ENCODE peak calls at places on chromosomes 2 and 18, in seven cellular contexts. J, E, M, U, B, F and O are unnamed samples.

GRCh38 chr18:62438402-62438801 is 84.4 kb upstream of the ZCCHC2 start:
- DNase-seq in F (no peak), E (no peak), J (no peak), B (no peak), M (no peak), U (no peak), O (no peak)

GRCh38 chr18:23733895-23734294 is 44.6 kb downstream of the LAMA3 start:
- DNase-seq in J (no peak), E (no peak), F (no peak), U (no peak), B (no peak), M (no peak), O (no peak)

GRCh38 chr18:68414407-68414806 is 300.5 kb downstream of the TMX3 start:
- DNase-seq in U (no peak), B (no peak), J (no peak), F (no peak), E (no peak), M (no peak), O (no peak)

GRCh38 chr2:53970095-53970897 is 497 bp downstream of the PSME4 start:
- DNase-seq in U (peak; percentile 56), E (peak; percentile 22), J (peak; percentile 37), M (peak; percentile 32), B (peak; percentile 27), F (peak; percentile 34), O (peak; percentile 51)

GRCh38 chr2:197234792-197235191 is 75.8 kb downstream of the ANKRD44 start:
- DNase-seq in U (no peak), J (no peak), F (no peak), B (no peak), E (no peak), M (no peak), O (no peak)

GRCh38 chr2:195251221-195251620 is 405.8 kb upstream of the SLC39A10 start:
- DNase-seq in U (no peak), J (no peak), B (no peak), M (no peak), F (no peak), E (no peak), O (no peak)

GRCh38 chr2:106205488-106205887 is 11.4 kb upstream of the UXS1 start:
- DNase-seq in E (no peak), U (no peak), J (no peak), F (no peak), B (no peak), M (no peak), O (no peak)

GRCh38 chr2:238747557-238747956 is 100.3 kb upstream of the TWIST2 start:
- DNase-seq in U (no peak), M (no peak), E (no peak), F (no peak), B (no peak), J (no peak), O (no peak)

GRCh38 chr2:157190151-157190550 is 67.4 kb upstream of the GALNT5 start:
- DNase-seq in U (no peak), F (peak; percentile 82), J (no peak), B (no peak), E (no peak), M (no peak), O (no peak)

GRCh38 chr2:239866778-239867177 is 158.4 kb downstream of the NDUFA10 start:
- DNase-seq in E (no peak), F (no peak), U (no peak), B (no peak), J (no peak), M (no peak), O (no peak)

GRCh38 chr18:74682141-74682997 is 84.7 kb downstream of the ZNF407 start:
- DNase-seq in E (no peak), J (no peak), M (no peak), B (no peak), F (peak; percentile 38), U (no peak), O (peak; percentile 49)

GRCh38 chr18:43620936-43621335 is 343.6 kb upstream of the SYT4 start:
- DNase-seq in E (no peak), B (no peak), U (no peak), J (no peak), F (peak; percentile 37), M (peak; percentile 10), O (peak; percentile 54)

GRCh38 chr2:239609583-239610310 is 208.9 kb upstream of the HDAC4 start:
- DNase-seq in F (no peak), J (peak; percentile 20), U (no peak), E (no peak), B (no peak), M (no peak), O (no peak)

GRCh38 chr2:143792602-143793001 is 663.4 kb downstream of the ARHGAP15 start:
- DNase-seq in E (no peak), M (no peak), B (no peak), U (no peak), F (no peak), J (no peak), O (no peak)

GRCh38 chr2:37764739-37765138 is 93.3 kb upstream of the CDC42EP3 start:
- DNase-seq in F (peak; percentile 35), B (no peak), J (no peak), U (no peak), E (no peak), M (no peak), O (no peak)

GRCh38 chr2:239596792-239597191 is 196.0 kb upstream of the HDAC4 start:
- DNase-seq in U (no peak), E (no peak), F (no peak), J (no peak), B (no peak), M (no peak), O (no peak)

GRCh38 chr2:225367482-225367881 is 32.0 kb upstream of the NYAP2 start:
- DNase-seq in B (no peak), J (peak; percentile 31), U (no peak), F (no peak), M (no peak), E (no peak), O (no peak)

GRCh38 chr18:68445668-68446426 is 269.1 kb downstream of the TMX3 start:
- DNase-seq in F (no peak), B (no peak), J (no peak), M (no peak), U (no peak), E (no peak), O (no peak)

GRCh38 chr2:102100371-102101096 is 42.0 kb upstream of the IL1R1 start:
- DNase-seq in U (no peak), J (no peak), B (no peak), E (no peak), F (peak; percentile 96), M (no peak), O (no peak)